ENCODE peak calls at places on chromosomes 7 and 10, in eight cellular contexts. I, H, T, J, E, Q, C and D are unnamed samples.

GRCh38 chr10:125332548-125333208 is 172.3 kb upstream of the CTBP2 start:
- DNase-seq in I (no peak), H (no peak), T (no peak), J (no peak), E (no peak), Q (no peak), C (no peak), D (no peak)

GRCh38 chr10:97940534-97940933 is 89.9 kb downstream of the CRTAC1 start:
- DNase-seq in I (no peak), H (no peak), T (no peak), J (no peak), E (no peak), Q (no peak), C (no peak), D (peak; percentile 48)

GRCh38 chr7:91041901-91042457 is 222.3 kb upstream of the FZD1 start:
- DNase-seq in I (no peak), H (no peak), T (no peak), J (no peak), E (no peak), Q (no peak), C (no peak), D (no peak)

GRCh38 chr10:104766341-104766740 is 125.3 kb downstream of the SORCS3 start:
- DNase-seq in I (no peak), H (no peak), T (peak; percentile 6), J (no peak), E (no peak), Q (no peak), C (no peak), D (no peak)

GRCh38 chr7:42605381-42605780 is 306.5 kb downstream of the C7orf25 start:
- DNase-seq in I (no peak), H (no peak), T (no peak), J (no peak), E (no peak), Q (no peak), C (no peak), D (no peak)

GRCh38 chr7:29146082-29146706 is at the start of gene CPVL:
- DNase-seq in I (peak; percentile 90), H (peak; percentile 61), T (peak; percentile 56), J (no peak), E (peak; percentile 41), Q (peak; percentile 80), C (peak; percentile 64), D (peak; percentile 89)

GRCh38 chr7:47100815-47101435 is 481.0 kb downstream of the TNS3 start:
- DNase-seq in I (no peak), H (no peak), T (peak; percentile 80), J (no peak), E (peak; percentile 75), Q (peak; percentile 74), C (peak; percentile 61), D (no peak)

GRCh38 chr10:101693701-101694055 is 1.3 kb downstream of the FBXW4 start:
- DNase-seq in I (no peak), H (no peak), T (no peak), J (peak; percentile 73), E (no peak), Q (no peak), C (peak; percentile 15), D (no peak)

GRCh38 chr7:116876664-116877442 is 14.5 kb downstream of the CAPZA2 start:
- DNase-seq in I (no peak), H (no peak), T (no peak), J (no peak), E (peak; percentile 48), Q (peak; percentile 26), C (peak; percentile 17), D (no peak)

GRCh38 chr7:157355784-157356511 is 19.1 kb downstream of the DNAJB6 start:
- DNase-seq in I (no peak), H (no peak), T (peak; percentile 41), J (peak; percentile 18), E (no peak), Q (peak; percentile 49), C (no peak), D (peak; percentile 46)

GRCh38 chr10:116211682-116212081 is 61.3 kb downstream of the GFRA1 start:
- DNase-seq in I (no peak), H (no peak), T (peak; percentile 63), J (no peak), E (no peak), Q (no peak), C (no peak), D (no peak)

GRCh38 chr10:25465582-25466372 is 291.0 kb downstream of the GPR158 start:
- DNase-seq in I (no peak), H (peak; percentile 74), T (peak; percentile 87), J (peak; percentile 46), E (no peak), Q (no peak), C (no peak), D (no peak)

GRCh38 chr10:8060010-8060703 is 5.7 kb downstream of the GATA3 start:
- DNase-seq in I (no peak), H (no peak), T (no peak), J (no peak), E (no peak), Q (no peak), C (no peak), D (no peak)

GRCh38 chr7:137999496-138000080 is 2.3 kb downstream of the CREB3L2 start:
- DNase-seq in I (no peak), H (no peak), T (no peak), J (no peak), E (no peak), Q (no peak), C (no peak), D (no peak)

GRCh38 chr10:10774416-10774815 is 243.3 kb upstream of the CELF2 start:
- DNase-seq in I (no peak), H (no peak), T (no peak), J (no peak), E (no peak), Q (no peak), C (no peak), D (no peak)

GRCh38 chr10:80498833-80499671 is 38.6 kb upstream of the SH2D4B start:
- DNase-seq in I (peak; percentile 98), H (no peak), T (peak; percentile 94), J (no peak), E (no peak), Q (peak; percentile 86), C (peak; percentile 89), D (peak; percentile 98)

GRCh38 chr10:37965006-37965405 is 11.4 kb downstream of the ZNF25 start:
- DNase-seq in I (no peak), H (no peak), T (no peak), J (no peak), E (no peak), Q (no peak), C (no peak), D (no peak)

GRCh38 chr7:149720372-149721083 is 52.9 kb downstream of the ZNF467 start:
- DNase-seq in I (peak; percentile 91), H (no peak), T (no peak), J (no peak), E (no peak), Q (no peak), C (peak; percentile 80), D (peak; percentile 79)